ENCODE peak calls at places on chromosomes 6 and 20, in four cellular contexts. G, H, L and E are unnamed samples.

GRCh38 chr6:170088349-170088951 is 202.4 kb downstream of the DLL1 start:
- DNase-seq in G (no peak), H (no peak), L (peak), E (no peak)

GRCh38 chr6:137176729-137177128 is 3.3 kb upstream of the IL22RA2 start:
- DNase-seq in G (no peak), H (no peak), L (no peak), E (no peak)

GRCh38 chr6:91653954-91654843 is 1067.3 kb upstream of the MAP3K7 start:
- DNase-seq in G (peak), H (no peak), L (no peak), E (no peak)

GRCh38 chr20:32914031-32914430 is 55.3 kb downstream of the EFCAB8 start:
- DNase-seq in G (no peak), H (no peak), L (no peak), E (no peak)

GRCh38 chr6:32148722-32149576 is 2.8 kb downstream of the PRRT1 start:
- DNase-seq in G (no peak), H (peak), L (peak), E (peak)

GRCh38 chr6:43308101-43308989 is at the start of gene CRIP3:
- DNase-seq in G (no peak), H (peak), L (no peak), E (peak)

GRCh38 chr20:15487030-15487429 is 1086.2 kb downstream of the KIF16B start:
- DNase-seq in G (no peak), H (no peak), L (no peak), E (no peak)

GRCh38 chr6:135451617-135452190 is 45.8 kb downstream of the AHI1 start:
- DNase-seq in G (peak), H (no peak), L (no peak), E (no peak)

GRCh38 chr20:63552481-63553249 is 1.3 kb upstream of the FNDC11 start:
- DNase-seq in G (no peak), H (no peak), L (no peak), E (no peak)

GRCh38 chr20:46894579-46894958 is at the start of gene EYA2:
- DNase-seq in G (peak), H (no peak), L (no peak), E (no peak)

GRCh38 chr6:152225231-152225934 is 411.8 kb downstream of the SYNE1 start:
- DNase-seq in G (no peak), H (no peak), L (no peak), E (no peak)

GRCh38 chr6:14713008-14713452 is 532.8 kb upstream of the JARID2 start:
- DNase-seq in G (no peak), H (peak), L (no peak), E (no peak)

GRCh38 chr20:40930561-40930960 is 98.1 kb upstream of the TOP1 start:
- DNase-seq in G (no peak), H (no peak), L (no peak), E (no peak)

GRCh38 chr6:19690676-19691075 is 146.5 kb upstream of the ID4 start:
- DNase-seq in G (no peak), H (no peak), L (no peak), E (no peak)

GRCh38 chr6:53133961-53134360 is 14.7 kb downstream of the GCM1 start:
- DNase-seq in G (no peak), H (no peak), L (no peak), E (no peak)

GRCh38 chr6:136568129-136568528 is 17.9 kb upstream of the MAP7 start:
- DNase-seq in G (no peak), H (no peak), L (no peak), E (no peak)

GRCh38 chr6:95227301-95227700 is 350.0 kb upstream of the MANEA start:
- DNase-seq in G (no peak), H (no peak), L (no peak), E (no peak)

GRCh38 chr20:57880155-57880648 is 170.4 kb upstream of the PMEPA1 start:
- DNase-seq in G (no peak), H (peak), L (no peak), E (no peak)

GRCh38 chr6:88472731-88473130 is 306.6 kb upstream of the CNR1 start:
- DNase-seq in G (no peak), H (no peak), L (no peak), E (no peak)

GRCh38 chr6:111484655-111484974 is 1.6 kb upstream of the REV3L start:
- DNase-seq in G (no peak), H (no peak), L (no peak), E (no peak)

GRCh38 chr6:166078294-166078693 is 89.4 kb downstream of the TBXT start:
- DNase-seq in G (no peak), H (no peak), L (no peak), E (no peak)

GRCh38 chr6:105452924-105453756 is 50.3 kb upstream of the PREP start:
- DNase-seq in G (no peak), H (no peak), L (no peak), E (no peak)

GRCh38 chr6:156808287-156808686 is 31.1 kb downstream of the ARID1B start:
- DNase-seq in G (no peak), H (no peak), L (no peak), E (no peak)